ENCODE peak calls at places on chromosomes 1 and 21, in five cellular contexts. V is A549, G is suprapubic skin, I is transverse colon, L is ovary. K is an unnamed sample.

GRCh38 chr1:15799004-15799867 is 8.2 kb downstream of the UQCRHL start:
- DNase-seq in V (peak), G (peak), I (peak), L (peak), K (peak)

GRCh38 chr1:70947864-70948263 is 99.8 kb downstream of the PTGER3 start:
- DNase-seq in V (no peak), G (no peak), I (no peak), L (no peak), K (no peak)

GRCh38 chr1:5611855-5612254 is 380.4 kb downstream of the NPHP4 start:
- DNase-seq in V (no peak), G (no peak), I (no peak), L (no peak), K (no peak)

GRCh38 chr1:45589861-45590260 is 6.0 kb downstream of the NASP start:
- DNase-seq in V (no peak), G (no peak), I (no peak), L (no peak), K (no peak)

GRCh38 chr1:38451541-38451993 is 405.0 kb upstream of the POU3F1 start:
- DNase-seq in V (no peak), G (no peak), I (no peak), L (no peak), K (no peak)

GRCh38 chr1:218743861-218744505 is 398.8 kb downstream of the TGFB2 start:
- DNase-seq in V (no peak), G (no peak), I (no peak), L (no peak), K (no peak)

GRCh38 chr1:58594556-58594955 is 17.5 kb upstream of the TACSTD2 start:
- DNase-seq in V (no peak), G (no peak), I (no peak), L (no peak), K (no peak)

GRCh38 chr1:25576459-25577150 is 33.2 kb downstream of the LDLRAP1 start:
- DNase-seq in V (no peak), G (no peak), I (no peak), L (no peak), K (no peak)

GRCh38 chr1:10788592-10789006 is 7.8 kb downstream of the CASZ1 start:
- DNase-seq in V (peak), G (no peak), I (peak), L (no peak), K (peak)

DNA sequence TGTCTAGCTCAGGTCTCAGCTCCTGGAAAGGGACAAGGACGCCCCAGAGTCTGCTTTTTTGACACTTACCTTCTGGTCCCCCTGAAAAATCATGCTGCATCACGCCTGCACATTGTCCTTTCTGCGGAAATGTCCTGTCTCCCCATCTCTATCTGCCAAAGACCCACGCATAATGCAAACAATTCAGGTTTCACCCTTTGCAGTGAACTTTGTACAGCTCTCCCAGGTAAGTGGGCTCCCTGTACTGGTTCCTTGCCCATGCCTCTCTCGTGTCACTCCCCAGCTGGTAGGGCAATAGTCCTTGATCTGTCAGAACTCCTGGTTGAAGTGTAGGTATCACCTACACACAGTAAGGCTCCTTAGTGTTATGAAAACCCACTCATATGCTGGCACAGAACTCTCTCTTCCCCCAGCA is 102.9 kb upstream of the IRF2BP2 start:
- DNase-seq in V (no peak), G (no peak), I (no peak), L (no peak), K (no peak)
- TF ChIP-seq POLR2A in V (no peak), G (no peak), I (no peak), L (no peak), K (no peak)

DNA sequence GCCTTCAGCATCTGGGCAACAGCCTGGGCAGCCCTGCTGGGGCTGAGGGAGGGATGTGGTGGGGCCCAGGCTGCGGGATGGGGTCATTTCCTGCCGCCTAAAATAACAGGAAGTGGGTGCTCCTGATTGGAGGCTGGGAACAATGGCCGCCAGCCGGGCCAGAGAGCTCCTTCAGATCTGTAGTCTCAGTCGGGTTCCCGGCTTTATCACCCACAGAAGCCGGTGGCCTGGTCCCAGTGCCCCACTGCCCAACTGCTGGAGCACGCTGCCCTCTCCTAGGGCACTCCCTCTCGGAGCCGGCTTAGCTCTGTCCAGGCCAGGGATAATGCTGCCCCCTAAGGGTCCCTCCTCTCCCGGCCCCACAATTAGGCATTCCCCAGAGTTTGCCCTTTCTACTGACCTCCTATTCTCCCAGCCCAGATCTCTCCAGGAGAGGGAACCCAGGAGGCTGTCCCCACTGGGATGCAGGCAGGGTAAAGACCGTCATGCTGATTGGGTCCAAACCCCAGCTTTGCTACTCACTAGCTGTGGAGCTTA is 5.1 kb downstream of the MAP7D1 start:
- DNase-seq in V (peak), G (no peak), I (peak), L (peak), K (peak)
- TF ChIP-seq EP300 in V (no peak), G (no peak), I (no peak), L (no peak), K (no peak)

DNA sequence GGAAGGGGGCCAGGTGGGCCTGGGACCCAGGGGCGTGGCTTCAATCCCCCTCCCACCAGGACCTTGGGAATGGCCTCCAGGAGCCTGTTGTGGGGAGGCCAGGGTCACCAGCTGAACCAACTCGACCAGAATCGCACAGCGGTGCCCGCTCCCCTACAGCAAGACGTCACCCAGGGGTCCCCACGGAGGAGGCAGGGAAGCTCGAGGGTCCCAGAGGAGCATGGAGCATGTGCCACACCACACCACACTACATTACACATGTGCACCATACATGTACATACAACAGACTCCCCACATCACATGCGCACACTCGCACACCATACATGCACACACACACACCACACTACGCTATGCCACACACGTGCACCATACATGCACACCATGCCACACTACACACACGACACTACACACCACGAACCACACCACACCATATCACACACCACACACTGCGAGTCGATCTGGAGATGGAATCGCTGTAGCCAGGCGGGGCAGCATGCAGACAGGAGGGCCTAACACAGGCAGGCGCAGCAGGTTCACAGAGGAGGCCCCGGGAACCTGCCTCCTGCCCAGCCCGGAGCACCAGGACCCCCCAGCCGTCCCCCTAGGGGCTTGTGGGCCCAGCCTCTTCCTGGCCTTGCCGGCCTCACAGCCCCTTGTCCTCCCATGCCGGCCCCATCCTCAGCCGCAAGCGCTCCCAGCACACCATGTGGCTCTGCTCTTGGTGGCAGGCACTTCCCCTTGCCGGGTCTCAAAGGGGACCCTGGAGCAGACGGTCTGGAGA is 596 bp downstream of the ITGB2 start:
- DNase-seq in V (no peak), G (no peak), I (no peak), L (no peak), K (no peak)
- H3K4me3 ChIP-seq in V (no peak), G (peak), I (peak), L (no peak), K (peak)

DNA sequence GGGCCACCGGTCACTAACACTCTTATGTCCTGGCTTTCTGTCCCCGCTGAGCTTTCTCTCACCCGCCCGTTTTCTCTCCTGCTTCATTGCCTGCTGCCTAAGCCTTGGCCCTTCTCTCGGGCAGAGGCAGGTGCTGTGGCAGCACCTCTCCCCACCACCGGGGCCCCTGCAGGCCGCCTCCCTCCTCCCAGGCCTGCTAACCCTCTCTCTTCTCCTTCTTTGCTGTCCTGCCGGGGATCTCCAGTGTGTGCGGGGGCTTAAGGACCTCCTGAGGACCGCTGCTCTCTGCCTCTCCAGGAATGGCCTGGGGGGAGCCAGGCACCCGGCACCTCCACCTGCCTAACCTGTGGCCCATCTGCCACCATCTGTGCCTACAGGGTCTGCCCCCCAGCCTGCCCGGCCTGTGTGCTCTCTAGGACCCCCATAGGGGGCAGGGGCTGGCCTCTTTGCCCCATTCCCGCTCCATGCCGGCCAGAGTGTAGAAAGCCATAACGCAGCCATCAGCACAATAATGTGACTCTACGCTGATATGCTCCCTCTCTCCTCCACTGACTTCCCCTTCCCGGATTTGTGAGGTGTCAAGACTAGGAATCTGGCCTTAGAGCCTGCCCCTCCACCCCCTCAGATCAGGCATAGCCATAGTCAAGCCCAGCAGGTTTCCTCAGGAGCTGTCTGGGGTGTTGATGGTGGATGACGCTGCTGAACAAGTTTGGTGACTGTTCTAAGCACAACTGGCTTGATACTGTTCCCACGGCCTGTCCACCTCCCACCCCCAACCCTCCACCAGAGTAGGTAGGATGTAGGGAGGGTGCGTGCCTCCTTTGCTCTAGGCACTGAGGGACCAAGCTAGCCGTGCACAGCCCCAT is 6.1 kb upstream of the SFN start:
- DNase-seq in V (no peak), G (no peak), I (no peak), L (no peak), K (no peak)
- TF ChIP-seq POLR2A in V (no peak), G (no peak), I (no peak), L (no peak), K (no peak)

GRCh38 chr1:89894802-89895201 is 74.0 kb downstream of the LRRC8D start:
- DNase-seq in V (no peak), G (no peak), I (no peak), L (no peak), K (no peak)

GRCh38 chr1:89898695-89899470 is 78.1 kb downstream of the LRRC8D start:
- DNase-seq in V (no peak), G (no peak), I (no peak), L (no peak), K (no peak)

GRCh38 chr1:89896105-89896942 is 75.5 kb downstream of the LRRC8D start:
- DNase-seq in V (no peak), G (no peak), I (no peak), L (no peak), K (no peak)

GRCh38 chr1:89898150-89898549 is 77.3 kb downstream of the LRRC8D start:
- DNase-seq in V (no peak), G (no peak), I (no peak), L (no peak), K (no peak)

GRCh38 chr1:89897347-89898133 is 76.7 kb downstream of the LRRC8D start:
- DNase-seq in V (no peak), G (no peak), I (no peak), L (no peak), K (no peak)
- TF ChIP-seq EP300 in V (no peak), G (no peak), I (no peak), L (no peak), K (no peak)

GRCh38 chr1:87899746-87900145 is 571.1 kb downstream of the LMO4 start:
- DNase-seq in V (no peak), G (no peak), I (no peak), L (no peak), K (no peak)

GRCh38 chr1:87905651-87906050 is 577.0 kb downstream of the LMO4 start:
- DNase-seq in V (no peak), G (no peak), I (no peak), L (no peak), K (no peak)

GRCh38 chr1:87906078-87906477 is 577.4 kb downstream of the LMO4 start:
- DNase-seq in V (no peak), G (no peak), I (no peak), L (no peak), K (no peak)

GRCh38 chr1:87904668-87905067 is 576.0 kb downstream of the LMO4 start:
- DNase-seq in V (no peak), G (no peak), I (no peak), L (no peak), K (no peak)

GRCh38 chr1:87902830-87903614 is 574.3 kb downstream of the LMO4 start:
- DNase-seq in V (peak), G (no peak), I (no peak), L (no peak), K (no peak)
- H3K4me3 ChIP-seq in V (no peak), G (no peak), I (no peak), L (no peak), K (no peak)

DNA sequence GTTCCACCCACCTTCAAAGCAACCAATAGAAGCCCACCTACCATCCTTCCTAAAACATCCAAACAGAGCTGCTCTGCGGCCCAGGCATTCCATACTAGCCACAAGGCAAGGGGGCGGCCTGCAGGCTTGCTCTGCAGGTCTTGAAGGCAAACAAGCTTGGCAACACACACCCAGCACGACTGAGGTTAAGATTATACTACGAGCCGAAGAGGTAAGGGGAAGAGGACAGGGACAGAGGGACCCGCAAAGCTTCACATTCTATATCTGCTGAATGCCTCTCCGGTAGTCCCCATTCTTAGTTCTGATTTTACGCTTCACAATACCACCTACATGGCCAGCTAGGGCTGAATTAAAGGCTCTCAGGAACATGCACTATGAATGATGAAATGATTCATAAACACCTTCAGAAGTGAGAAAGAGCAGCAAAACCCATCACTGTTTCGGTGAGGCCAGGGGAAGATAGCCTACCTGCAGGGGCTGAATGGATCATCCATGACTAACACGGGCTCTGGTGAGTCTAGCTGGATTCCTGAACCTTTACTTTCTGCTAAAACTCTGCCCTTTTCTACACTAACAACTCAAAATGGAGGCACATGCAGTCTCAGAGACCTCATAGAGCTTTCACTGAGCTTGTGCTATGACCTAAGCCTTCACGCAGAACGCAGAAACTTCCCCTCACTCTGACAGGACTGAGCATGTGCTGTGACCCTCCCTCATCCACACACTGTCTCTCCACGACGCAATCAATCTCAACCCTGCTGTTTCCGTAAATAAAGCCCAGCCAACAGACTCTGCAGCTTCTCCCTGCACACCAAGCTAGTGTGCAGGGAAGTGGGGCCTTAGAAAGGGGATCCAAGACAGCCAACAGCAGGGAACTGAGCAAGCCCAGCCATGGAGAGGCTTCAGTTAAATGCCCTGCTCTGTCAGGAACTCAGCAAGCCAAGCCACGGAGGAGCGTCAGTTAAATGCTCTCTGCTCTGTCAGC is 207.7 kb downstream of the SLC45A1 start:
- DNase-seq in V (peak), G (peak), I (peak), L (peak), K (peak)
- TF ChIP-seq POLR2A in V (no peak), G (no peak), I (peak), L (peak), K (no peak)

DNA sequence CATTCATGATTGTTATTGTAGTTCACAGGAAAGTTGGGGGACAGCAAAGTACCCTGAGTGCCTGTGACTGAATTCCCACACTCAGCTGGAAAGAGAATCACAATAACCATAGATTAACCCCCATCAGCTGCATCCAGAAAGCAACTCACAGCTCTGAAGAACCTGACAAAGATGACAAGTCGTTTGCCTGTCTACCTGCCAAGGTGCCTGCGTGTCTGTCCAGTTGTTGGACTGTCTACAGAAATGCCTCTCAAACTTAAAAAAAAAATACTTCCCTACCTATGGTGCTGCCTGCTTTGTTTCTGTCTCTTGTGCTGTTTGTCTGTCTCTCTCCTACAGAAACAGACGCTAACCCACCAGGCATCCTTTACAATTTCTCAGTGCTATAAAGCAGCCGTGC is 154.7 kb upstream of the HMGB4 start:
- DNase-seq in V (no peak), G (no peak), I (no peak), L (no peak), K (no peak)
- TF ChIP-seq EP300 in V (no peak), G (no peak), I (no peak), L (no peak), K (no peak)

GRCh38 chr1:24185056-24185455 is 2.0 kb downstream of the IFNLR1 start:
- DNase-seq in V (no peak), G (no peak), I (no peak), L (no peak), K (no peak)

GRCh38 chr1:24186993-24187790 is at the start of gene IFNLR1:
- DNase-seq in V (peak), G (peak), I (peak), L (peak), K (peak)

GRCh38 chr1:24186711-24186992 is 437 bp downstream of the IFNLR1 start:
- DNase-seq in V (no peak), G (no peak), I (no peak), L (no peak), K (no peak)

GRCh38 chr1:24189528-24189927 is 2.4 kb upstream of the IFNLR1 start:
- DNase-seq in V (no peak), G (peak), I (peak), L (no peak), K (no peak)

GRCh38 chr1:24186031-24186710 is 918 bp downstream of the IFNLR1 start:
- DNase-seq in V (no peak), G (peak), I (no peak), L (no peak), K (no peak)
- H3K4me3 ChIP-seq in V (peak), G (peak), I (peak), L (peak), K (peak)

GRCh38 chr1:228736844-228737415 is 1.7 kb downstream of the RHOU start:
- DNase-seq in V (no peak), G (no peak), I (no peak), L (no peak), K (no peak)

GRCh38 chr1:228737613-228738012 is 2.3 kb downstream of the RHOU start:
- DNase-seq in V (no peak), G (no peak), I (peak), L (no peak), K (no peak)

GRCh38 chr1:228735871-228736586 is 750 bp downstream of the RHOU start:
- DNase-seq in V (peak), G (peak), I (peak), L (peak), K (peak)

GRCh38 chr1:228733576-228733975 is 1.7 kb upstream of the RHOU start:
- DNase-seq in V (no peak), G (no peak), I (no peak), L (no peak), K (no peak)

GRCh38 chr1:228734881-228735801 is at the start of gene RHOU:
- DNase-seq in V (peak), G (peak), I (peak), L (peak), K (peak)
- TF ChIP-seq POLR2A in V (peak), G (no peak), I (peak), L (peak), K (peak)

K was measured in stomach.